ENCODE peak calls at places on chromosomes 12 and 14, in six cellular contexts. A, W, C, D, N and P are unnamed samples.

GRCh38 chr14:69484444-69485113 is at the start of gene PLEKHD1:
- DNase-seq in A (no peak), N (no peak), C (no peak), W (no peak), D (no peak), P (peak)

GRCh38 chr12:15001733-15002471 is 29.1 kb downstream of the PDE6H start:
- DNase-seq in D (no peak), N (no peak), A (no peak), C (no peak), W (no peak), P (no peak)

GRCh38 chr12:113271853-113272561 is 50.7 kb downstream of the TPCN1 start:
- DNase-seq in N (no peak), W (peak), A (no peak), C (peak), D (peak), P (no peak)

GRCh38 chr14:61695695-61696527 is 598 bp downstream of the HIF1A start:
- DNase-seq in A (peak), W (no peak), D (peak), N (peak), C (peak), P (peak)

GRCh38 chr12:28781671-28782652 is 367.1 kb upstream of the FAR2 start:
- DNase-seq in N (no peak), A (no peak), C (no peak), W (no peak), D (no peak), P (no peak)

GRCh38 chr12:4225571-4225970 is 48.0 kb upstream of the CCND2 start:
- DNase-seq in C (no peak), W (no peak), N (no peak), D (no peak), A (no peak), P (no peak)

GRCh38 chr12:2894961-2895360 is 4.3 kb downstream of the TULP3 start:
- DNase-seq in C (no peak), N (no peak), A (no peak), D (no peak), W (no peak), P (no peak)

GRCh38 chr12:14773685-14774073 is 29.6 kb downstream of the WBP11 start:
- DNase-seq in N (no peak), W (no peak), C (peak), D (no peak), A (no peak), P (peak)

GRCh38 chr14:50400461-50400860 is 3.8 kb upstream of the CDKL1 start:
- DNase-seq in A (no peak), W (no peak), C (no peak), D (no peak), N (no peak), P (no peak)

GRCh38 chr12:46944104-46944503 is 118.3 kb upstream of the SLC38A4 start:
- DNase-seq in W (no peak), N (no peak), C (no peak), D (peak), A (no peak), P (no peak)

GRCh38 chr12:29044799-29045198 is 104.3 kb upstream of the FAR2 start:
- DNase-seq in N (no peak), C (no peak), W (no peak), D (no peak), A (no peak), P (no peak)